ENCODE peak calls at places on chromosomes 6 and 20, in five cellular contexts. U is HepG2, E is foreskin keratinocyte, D is AG04450, K is Caki2. Y is an unnamed sample.
A peak's percentile ranks its signal among the peaks of the same experiment; 100 is the strongest.

GRCh38 chr6:37125779-37126553 is 44.0 kb upstream of the PIM1 start:
- DNase-seq in D (no peak), E (no peak), U (peak; percentile 75), K (peak; percentile 44), Y (no peak)

GRCh38 chr6:42751055-42751454 is 5.2 kb upstream of the TBCC start:
- DNase-seq in K (no peak), E (no peak), D (no peak), U (no peak), Y (no peak)

GRCh38 chr6:134474980-134475379 is 157.1 kb upstream of the SGK1 start:
- DNase-seq in E (no peak), U (no peak), K (no peak), D (no peak), Y (no peak)

GRCh38 chr20:55500130-55500529 is 505.2 kb downstream of the CBLN4 start:
- DNase-seq in U (no peak), D (no peak), K (no peak), E (no peak), Y (no peak)

GRCh38 chr20:32779500-32780215 is 17.5 kb downstream of the DNMT3B start:
- DNase-seq in K (no peak), D (no peak), U (no peak), E (no peak), Y (no peak)

GRCh38 chr6:34696189-34696738 is 303 bp downstream of the ILRUN start:
- DNase-seq in U (no peak), E (no peak), D (no peak), K (no peak), Y (peak; percentile 41)

GRCh38 chr20:61537721-61538480 is 285.8 kb downstream of the CDH4 start:
- DNase-seq in K (no peak), E (no peak), U (no peak), D (no peak), Y (no peak)

GRCh38 chr6:160348552-160349441 is 619 bp downstream of the SLC22A3 start:
- DNase-seq in D (no peak), U (peak; percentile 87), K (peak; percentile 26), E (peak; percentile 18), Y (peak; percentile 15)

GRCh38 chr20:3701061-3701998 is 11.1 kb downstream of the SIGLEC1 start:
- DNase-seq in D (no peak), K (no peak), E (no peak), U (peak; percentile 38), Y (no peak)

GRCh38 chr6:7073810-7074525 is 33.8 kb upstream of the RREB1 start:
- DNase-seq in E (no peak), U (no peak), K (no peak), D (no peak), Y (no peak)

GRCh38 chr6:148846778-148847761 is 100.2 kb downstream of the UST start:
- DNase-seq in E (no peak), K (no peak), D (no peak), U (no peak), Y (peak; percentile 24)

GRCh38 chr6:168050225-168050796 is 28.7 kb downstream of the FRMD1 start:
- DNase-seq in U (no peak), K (no peak), D (no peak), E (no peak), Y (no peak)

GRCh38 chr20:25280051-25280573 is 32.2 kb downstream of the PYGB start:
- DNase-seq in E (no peak), K (no peak), U (no peak), D (no peak), Y (no peak)

GRCh38 chr20:62232764-62233645 is 5.3 kb upstream of the OSBPL2 start:
- DNase-seq in D (no peak), K (no peak), U (no peak), E (no peak), Y (no peak)

GRCh38 chr6:111984516-111985201 is 69.2 kb upstream of the CCN6 start:
- DNase-seq in U (no peak), K (no peak), D (no peak), E (no peak), Y (no peak)

GRCh38 chr6:119449253-119450156 is 99.9 kb upstream of the MAN1A1 start:
- DNase-seq in E (no peak), K (no peak), U (no peak), D (no peak), Y (no peak)

GRCh38 chr6:123716506-123716905 is 79.8 kb upstream of the TRDN start:
- DNase-seq in K (no peak), E (peak; percentile 25), U (no peak), D (no peak), Y (peak; percentile 13)

GRCh38 chr20:64273109-64273508 is 17.6 kb downstream of the PCMTD2 start:
- DNase-seq in D (no peak), U (no peak), K (no peak), E (no peak), Y (no peak)

GRCh38 chr20:47664744-47665143 is 120.5 kb downstream of the SULF2 start:
- DNase-seq in D (no peak), E (no peak), U (no peak), K (no peak), Y (no peak)

GRCh38 chr6:142680308-142680707 is 264.7 kb downstream of the HIVEP2 start:
- DNase-seq in E (no peak), U (no peak), K (no peak), D (no peak), Y (no peak)

GRCh38 chr6:133889557-133890301 is 816 bp downstream of the TCF21 start:
- DNase-seq in U (no peak), K (no peak), D (no peak), E (no peak), Y (peak; percentile 61)

GRCh38 chr6:112881828-112882227 is 534.7 kb downstream of the RFPL4B start:
- DNase-seq in U (no peak), E (no peak), K (no peak), D (no peak), Y (no peak)

GRCh38 chr6:21539621-21540100 is 53.9 kb upstream of the SOX4 start:
- DNase-seq in K (no peak), D (no peak), E (no peak), U (no peak), Y (no peak)